ENCODE peak calls at places on chromosomes 3 and 15, in five cellular contexts. N is GM23248, G is AG20443, U is T follicular helper cell, C is IMR-90. Z is an unnamed sample.

GRCh38 chr15:43146187-43146586 is 12.8 kb downstream of the TMEM62 start:
- DNase-seq in N (no peak), G (no peak), U (no peak), C (no peak), Z (no peak)

GRCh38 chr3:150015906-150016305 is 45.2 kb upstream of the PFN2 start:
- DNase-seq in N (peak), G (no peak), U (no peak), C (no peak), Z (no peak)

GRCh38 chr3:126941721-126942270 is 41.1 kb upstream of the PLXNA1 start:
- DNase-seq in N (no peak), G (no peak), U (no peak), C (peak), Z (no peak)

GRCh38 chr3:175948041-175948440 is 1088.9 kb downstream of the NAALADL2 start:
- DNase-seq in N (no peak), G (no peak), U (no peak), C (no peak), Z (no peak)

GRCh38 chr15:63420333-63420741 is 38.7 kb upstream of the CA12 start:
- DNase-seq in N (peak), G (no peak), U (no peak), C (peak), Z (no peak)

GRCh38 chr3:32176989-32177701 is 61.3 kb upstream of the CMTM8 start:
- DNase-seq in N (peak), G (peak), U (peak), C (peak), Z (no peak)

GRCh38 chr15:35723852-35724251 is 177.9 kb upstream of the DPH6 start:
- DNase-seq in N (no peak), G (no peak), U (no peak), C (no peak), Z (no peak)

GRCh38 chr3:30384546-30385072 is 221.8 kb upstream of the TGFBR2 start:
- DNase-seq in N (no peak), G (no peak), U (no peak), C (no peak), Z (no peak)

GRCh38 chr15:78898540-78898939 is 25.9 kb downstream of the MORF4L1 start:
- DNase-seq in N (no peak), G (no peak), U (no peak), C (no peak), Z (no peak)

GRCh38 chr3:105284876-105285275 is 81.8 kb upstream of the ALCAM start:
- DNase-seq in N (peak), G (no peak), U (no peak), C (peak), Z (no peak)

GRCh38 chr3:146117406-146118285 is 43.3 kb downstream of the PLOD2 start:
- DNase-seq in N (peak), G (peak), U (no peak), C (peak), Z (no peak)

GRCh38 chr15:69414702-69415161 is 583 bp downstream of the KIF23 start:
- DNase-seq in N (peak), G (peak), U (no peak), C (peak), Z (no peak)

GRCh38 chr15:98428253-98428989 is 219.9 kb upstream of the IGF1R start:
- DNase-seq in N (peak), G (peak), U (peak), C (peak), Z (peak)

GRCh38 chr15:64645995-64646394 is 129.4 kb downstream of the RBPMS2 start:
- DNase-seq in N (no peak), G (no peak), U (no peak), C (no peak), Z (no peak)

GRCh38 chr15:78059110-78059839 is 18.2 kb downstream of the TBC1D2B start:
- DNase-seq in N (peak), G (no peak), U (no peak), C (peak), Z (no peak)

GRCh38 chr3:127720985-127721384 is 48.2 kb downstream of the ABTB1 start:
- DNase-seq in N (no peak), G (no peak), U (no peak), C (no peak), Z (no peak)

GRCh38 chr3:10289785-10290355 is 2.9 kb downstream of the GHRL start:
- DNase-seq in N (no peak), G (no peak), U (no peak), C (no peak), Z (no peak)

GRCh38 chr3:78969483-78969882 is 798.3 kb downstream of the ROBO1 start:
- DNase-seq in N (peak), G (peak), U (no peak), C (peak), Z (no peak)

GRCh38 chr15:84685304-84685703 is 27.3 kb upstream of the NMB start:
- DNase-seq in N (peak), G (peak), U (no peak), C (peak), Z (peak)

GRCh38 chr3:94246136-94246535 is 183.3 kb downstream of the NSUN3 start:
- DNase-seq in N (peak), G (peak), U (no peak), C (no peak), Z (no peak)

Z was measured in T-helper 22 cell.